ENCODE peak calls at places on chromosomes 16 and 17, in nine cellular contexts. One of them, this sample, is unnamed.

GRCh38 chr16:58028541-58029070 is 3.1 kb downstream of the MMP15 start:
- DNase-seq in H1: no peak
- DNase-seq in gastrocnemius medialis: no peak
- DNase-seq in cardiac muscle cell: no peak
- DNase-seq in sigmoid colon: no peak
- DNase-seq in heart right ventricle: no peak
- DNase-seq in stomach: no peak
- DNase-seq in ovary: no peak
- DNase-seq in effector memory CD4-positive, alpha-beta T cell: no peak
- DNase-seq in this sample: peak; percentile 50

GRCh38 chr17:33200116-33200515 is 93.0 kb downstream of the ASIC2 start:
- DNase-seq in stomach: no peak
- DNase-seq in heart right ventricle: no peak
- DNase-seq in effector memory CD4-positive, alpha-beta T cell: no peak
- DNase-seq in ovary: no peak
- DNase-seq in gastrocnemius medialis: no peak
- DNase-seq in H1: no peak
- DNase-seq in sigmoid colon: no peak
- DNase-seq in cardiac muscle cell: no peak
- DNase-seq in this sample: peak; percentile 82

GRCh38 chr16:57627184-57627871 is 1.1 kb upstream of the ADGRG1 start:
- DNase-seq in ovary: no peak
- DNase-seq in effector memory CD4-positive, alpha-beta T cell: no peak
- DNase-seq in gastrocnemius medialis: no peak
- DNase-seq in heart right ventricle: no peak
- DNase-seq in sigmoid colon: no peak
- DNase-seq in stomach: no peak
- DNase-seq in H1: no peak
- DNase-seq in cardiac muscle cell: peak; percentile 52
- DNase-seq in this sample: no peak

GRCh38 chr17:57215317-57215716 is 41.0 kb upstream of the MSI2 start:
- DNase-seq in cardiac muscle cell: no peak
- DNase-seq in heart right ventricle: no peak
- DNase-seq in H1: no peak
- DNase-seq in sigmoid colon: no peak
- DNase-seq in stomach: peak; percentile 30
- DNase-seq in effector memory CD4-positive, alpha-beta T cell: no peak
- DNase-seq in gastrocnemius medialis: peak; percentile 5
- DNase-seq in ovary: no peak
- DNase-seq in this sample: no peak

GRCh38 chr16:82651921-82652601 is 25.3 kb downstream of the CDH13 start:
- DNase-seq in cardiac muscle cell: no peak
- DNase-seq in stomach: no peak
- DNase-seq in sigmoid colon: peak; percentile 9
- DNase-seq in ovary: no peak
- DNase-seq in effector memory CD4-positive, alpha-beta T cell: peak; percentile 2
- DNase-seq in gastrocnemius medialis: no peak
- DNase-seq in heart right ventricle: no peak
- DNase-seq in H1: no peak
- DNase-seq in this sample: peak; percentile 80

GRCh38 chr17:28469376-28469775 is 4.1 kb upstream of the SLC13A2 start:
- DNase-seq in ovary: no peak
- DNase-seq in sigmoid colon: peak; percentile 37
- DNase-seq in effector memory CD4-positive, alpha-beta T cell: no peak
- DNase-seq in heart right ventricle: no peak
- DNase-seq in cardiac muscle cell: no peak
- DNase-seq in gastrocnemius medialis: no peak
- DNase-seq in stomach: no peak
- DNase-seq in H1: no peak
- DNase-seq in this sample: no peak

GRCh38 chr17:17348872-17349723 is 45.9 kb downstream of the NT5M start:
- DNase-seq in effector memory CD4-positive, alpha-beta T cell: no peak
- DNase-seq in sigmoid colon: peak; percentile 50
- DNase-seq in ovary: no peak
- DNase-seq in stomach: no peak
- DNase-seq in heart right ventricle: no peak
- DNase-seq in gastrocnemius medialis: no peak
- DNase-seq in cardiac muscle cell: no peak
- DNase-seq in H1: no peak
- DNase-seq in this sample: peak; percentile 16

GRCh38 chr17:58314706-58315015 is 13.9 kb downstream of the TSPOAP1 start:
- DNase-seq in ovary: no peak
- DNase-seq in H1: no peak
- DNase-seq in gastrocnemius medialis: no peak
- DNase-seq in effector memory CD4-positive, alpha-beta T cell: no peak
- DNase-seq in sigmoid colon: no peak
- DNase-seq in cardiac muscle cell: no peak
- DNase-seq in stomach: peak; percentile 3
- DNase-seq in heart right ventricle: no peak
- DNase-seq in this sample: no peak

GRCh38 chr16:17037499-17037898 is 433.3 kb downstream of the XYLT1 start:
- DNase-seq in ovary: no peak
- DNase-seq in cardiac muscle cell: no peak
- DNase-seq in sigmoid colon: no peak
- DNase-seq in H1: no peak
- DNase-seq in effector memory CD4-positive, alpha-beta T cell: no peak
- DNase-seq in stomach: no peak
- DNase-seq in heart right ventricle: no peak
- DNase-seq in gastrocnemius medialis: no peak
- DNase-seq in this sample: no peak

GRCh38 chr16:77344306-77344705 is 90.5 kb downstream of the ADAMTS18 start:
- DNase-seq in effector memory CD4-positive, alpha-beta T cell: no peak
- DNase-seq in ovary: no peak
- DNase-seq in cardiac muscle cell: no peak
- DNase-seq in gastrocnemius medialis: no peak
- DNase-seq in stomach: no peak
- DNase-seq in H1: no peak
- DNase-seq in sigmoid colon: no peak
- DNase-seq in heart right ventricle: no peak
- DNase-seq in this sample: no peak

DNA sequence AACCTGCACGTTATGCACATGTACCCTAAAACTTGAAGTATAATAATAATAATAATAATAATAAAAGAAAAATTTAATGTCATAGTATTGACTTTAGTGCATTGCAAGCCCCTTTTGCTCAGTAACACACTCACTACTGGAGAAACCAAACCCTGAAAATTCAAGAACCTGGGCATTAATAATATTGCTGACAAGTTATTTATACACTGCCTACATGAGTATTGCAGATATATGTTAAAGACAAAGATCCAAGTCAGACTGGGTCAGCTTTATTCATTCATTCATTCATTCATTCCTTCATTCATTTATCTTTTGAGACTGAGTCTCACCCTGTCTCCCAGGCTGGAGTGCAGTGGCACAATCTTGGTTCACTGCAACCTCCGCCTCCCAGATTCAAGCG is 1711.2 kb downstream of the TP53TG3F start:
- DNase-seq in heart right ventricle: no peak
- DNase-seq in ovary: no peak
- DNase-seq in H1: no peak
- DNase-seq in cardiac muscle cell: no peak
- DNase-seq in stomach: no peak
- DNase-seq in gastrocnemius medialis: no peak
- DNase-seq in effector memory CD4-positive, alpha-beta T cell: no peak
- DNase-seq in sigmoid colon: no peak
- DNase-seq in this sample: no peak
- H3K9me3 ChIP-seq in heart right ventricle: peaks cover 24% of the 10 kb centered on the region
- H3K9me3 ChIP-seq in ovary: no peaks in the 10 kb centered on the region
- H3K9me3 ChIP-seq in H1: peaks cover 54% of the 10 kb centered on the region
- H3K9me3 ChIP-seq in cardiac muscle cell: no peaks in the 10 kb centered on the region
- H3K9me3 ChIP-seq in stomach: no peaks in the 10 kb centered on the region
- H3K9me3 ChIP-seq in gastrocnemius medialis: no peaks in the 10 kb centered on the region
- H3K9me3 ChIP-seq in effector memory CD4-positive, alpha-beta T cell: peaks cover 5% of the 10 kb centered on the region
- H3K9me3 ChIP-seq in sigmoid colon: peaks cover 2% of the 10 kb centered on the region
- H3K9me3 ChIP-seq in this sample: no peaks in the 10 kb centered on the region

DNA sequence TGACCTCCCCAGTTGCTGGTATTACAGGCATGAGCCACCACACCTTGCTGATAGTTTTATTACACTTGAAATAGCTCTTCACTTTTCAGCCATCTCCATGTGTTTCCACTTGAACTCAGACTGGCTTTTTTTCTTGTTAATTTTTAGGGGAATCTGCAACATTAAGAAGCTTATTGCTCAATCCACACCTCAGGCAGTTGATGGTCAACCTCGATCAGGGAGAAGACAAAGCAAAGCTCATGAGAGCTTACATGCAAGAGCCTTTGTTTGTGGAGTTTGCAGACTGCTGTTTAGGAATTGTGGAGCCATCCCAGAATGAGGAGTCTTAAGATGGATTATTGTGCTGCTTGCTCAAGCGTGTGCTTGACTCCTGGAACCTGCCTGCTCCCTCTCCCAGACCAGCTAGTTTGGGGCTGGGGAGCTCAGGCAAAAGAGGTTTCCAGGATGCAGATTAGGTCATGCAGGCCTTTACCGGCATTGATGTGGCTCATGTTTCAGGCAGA is 8.6 kb downstream of the ZNHIT3 start:
- DNase-seq in ovary: no peak
- DNase-seq in H1: no peak
- DNase-seq in cardiac muscle cell: no peak
- DNase-seq in sigmoid colon: peak; percentile 4
- DNase-seq in effector memory CD4-positive, alpha-beta T cell: no peak
- DNase-seq in gastrocnemius medialis: no peak
- DNase-seq in stomach: no peak
- DNase-seq in heart right ventricle: no peak
- DNase-seq in this sample: no peak
- H3K36me3 ChIP-seq in ovary: no peaks in the 10 kb centered on the region
- H3K36me3 ChIP-seq in H1: peaks cover 49% of the 10 kb centered on the region
- H3K36me3 ChIP-seq in cardiac muscle cell: peaks cover 42% of the 10 kb centered on the region
- H3K36me3 ChIP-seq in sigmoid colon: peaks cover 43% of the 10 kb centered on the region
- H3K36me3 ChIP-seq in effector memory CD4-positive, alpha-beta T cell: peaks cover 65% of the 10 kb centered on the region
- H3K36me3 ChIP-seq in gastrocnemius medialis: peaks cover 75% of the 10 kb centered on the region
- H3K36me3 ChIP-seq in stomach: peaks cover 79% of the 10 kb centered on the region
- H3K36me3 ChIP-seq in heart right ventricle: peaks cover 5% of the 10 kb centered on the region
- H3K36me3 ChIP-seq in this sample: peaks cover 11% of the 10 kb centered on the region

DNA sequence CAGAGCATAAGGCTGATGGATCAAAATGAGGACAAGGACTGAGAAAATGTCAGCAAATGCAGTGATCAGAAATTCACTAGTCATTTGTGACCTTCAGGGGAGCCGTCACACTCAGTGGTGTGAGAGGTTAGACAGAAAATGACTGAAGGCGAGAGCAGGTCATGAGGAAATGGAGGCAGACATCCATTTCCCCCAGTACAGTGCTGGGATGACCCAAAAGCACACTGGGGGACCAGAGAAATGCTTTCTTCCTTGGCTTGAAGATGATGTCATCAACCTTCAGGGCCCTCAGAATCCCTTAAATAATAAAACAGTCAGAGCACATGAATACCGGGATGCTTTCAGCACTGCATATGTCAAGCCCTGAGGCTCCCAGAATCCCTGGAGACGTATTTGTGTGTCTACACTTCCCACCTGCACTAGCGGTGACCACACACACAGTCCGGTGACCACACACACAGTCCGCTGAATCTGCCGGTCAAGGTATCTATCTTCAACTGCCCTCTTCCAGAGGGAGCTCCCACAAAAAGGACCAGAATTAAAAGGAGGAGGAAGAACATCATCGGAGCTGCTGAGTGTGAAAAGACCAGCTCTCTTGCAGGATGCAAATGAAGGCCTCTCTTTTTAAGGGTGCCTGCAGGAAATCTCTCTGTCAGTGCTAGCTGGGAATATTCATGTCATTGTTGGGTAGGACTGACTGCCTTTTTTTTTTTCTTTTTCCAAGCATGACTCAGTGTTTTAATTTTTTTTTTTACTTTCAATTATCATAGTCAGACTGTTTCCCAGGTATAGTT is 8.2 kb downstream of the UBE2O start:
- DNase-seq in cardiac muscle cell: no peak
- DNase-seq in heart right ventricle: no peak
- DNase-seq in effector memory CD4-positive, alpha-beta T cell: no peak
- DNase-seq in stomach: no peak
- DNase-seq in gastrocnemius medialis: no peak
- DNase-seq in sigmoid colon: no peak
- DNase-seq in ovary: no peak
- DNase-seq in H1: no peak
- DNase-seq in this sample: no peak
- H3K4me3 ChIP-seq in cardiac muscle cell: no peak overlapping the region
- H3K4me3 ChIP-seq in heart right ventricle: no peak overlapping the region
- H3K4me3 ChIP-seq in effector memory CD4-positive, alpha-beta T cell: no peak overlapping the region
- H3K4me3 ChIP-seq in stomach: no peak overlapping the region
- H3K4me3 ChIP-seq in gastrocnemius medialis: no peak overlapping the region
- H3K4me3 ChIP-seq in sigmoid colon: no peak overlapping the region
- H3K4me3 ChIP-seq in ovary: no peak overlapping the region
- H3K4me3 ChIP-seq in H1: peak overlapping the region; percentile 31
- H3K4me3 ChIP-seq in this sample: no peak overlapping the region

GRCh38 chr17:2949469-2950044 is 113.8 kb downstream of the OR1D5 start:
- DNase-seq in cardiac muscle cell: no peak
- DNase-seq in ovary: no peak
- DNase-seq in H1: no peak
- DNase-seq in effector memory CD4-positive, alpha-beta T cell: no peak
- DNase-seq in sigmoid colon: no peak
- DNase-seq in gastrocnemius medialis: no peak
- DNase-seq in stomach: peak; percentile 82
- DNase-seq in heart right ventricle: peak; percentile 46
- DNase-seq in this sample: peak; percentile 68

GRCh38 chr17:2950846-2951245 is 112.6 kb downstream of the OR1D5 start:
- DNase-seq in ovary: no peak
- DNase-seq in cardiac muscle cell: no peak
- DNase-seq in sigmoid colon: no peak
- DNase-seq in H1: no peak
- DNase-seq in stomach: no peak
- DNase-seq in effector memory CD4-positive, alpha-beta T cell: no peak
- DNase-seq in gastrocnemius medialis: no peak
- DNase-seq in heart right ventricle: no peak
- DNase-seq in this sample: no peak

GRCh38 chr17:2954898-2955445 is 108.4 kb downstream of the OR1D5 start:
- DNase-seq in effector memory CD4-positive, alpha-beta T cell: no peak
- DNase-seq in stomach: peak; percentile 32
- DNase-seq in gastrocnemius medialis: no peak
- DNase-seq in sigmoid colon: peak; percentile 12
- DNase-seq in H1: no peak
- DNase-seq in heart right ventricle: no peak
- DNase-seq in ovary: no peak
- DNase-seq in cardiac muscle cell: no peak
- DNase-seq in this sample: no peak

GRCh38 chr17:2948721-2949468 is 114.5 kb downstream of the OR1D5 start:
- DNase-seq in H1: no peak
- DNase-seq in heart right ventricle: no peak
- DNase-seq in effector memory CD4-positive, alpha-beta T cell: no peak
- DNase-seq in gastrocnemius medialis: no peak
- DNase-seq in sigmoid colon: no peak
- DNase-seq in cardiac muscle cell: no peak
- DNase-seq in stomach: no peak
- DNase-seq in ovary: no peak
- DNase-seq in this sample: no peak

DNA sequence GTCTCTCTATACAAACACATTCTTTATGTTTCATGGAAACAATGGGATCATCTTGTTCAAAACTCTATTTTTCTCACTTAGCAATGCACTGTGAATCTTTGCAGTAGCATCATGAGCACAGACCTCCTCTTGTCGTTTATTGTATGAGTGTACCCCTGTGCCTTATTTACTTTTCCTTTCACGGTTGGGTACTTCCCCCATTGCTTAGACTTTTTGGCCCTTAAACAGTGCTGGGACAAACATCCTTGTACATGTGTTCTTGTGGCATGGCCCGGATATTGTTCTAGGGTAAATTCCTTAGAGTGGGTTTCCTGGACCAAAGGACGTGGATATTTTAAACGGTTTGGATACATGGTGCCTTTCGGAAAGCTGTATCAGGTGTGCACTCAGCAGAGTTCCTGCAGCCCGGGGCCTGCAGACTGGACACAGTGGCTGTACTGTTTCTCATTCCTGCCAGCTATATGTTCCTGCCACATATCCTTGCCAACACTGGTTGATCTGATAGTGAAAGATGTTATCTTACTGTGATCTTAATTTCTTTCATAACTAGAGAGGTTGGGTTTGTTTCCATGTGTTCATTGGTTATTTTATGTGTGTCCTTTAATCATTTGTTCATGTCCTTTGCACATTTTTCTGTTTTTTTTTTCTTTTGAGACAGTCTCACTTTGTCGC is 111.1 kb downstream of the OR1D5 start:
- DNase-seq in cardiac muscle cell: no peak
- DNase-seq in gastrocnemius medialis: no peak
- DNase-seq in sigmoid colon: peak; percentile 4
- DNase-seq in ovary: no peak
- DNase-seq in heart right ventricle: no peak
- DNase-seq in stomach: peak; percentile 21
- DNase-seq in effector memory CD4-positive, alpha-beta T cell: no peak
- DNase-seq in H1: no peak
- DNase-seq in this sample: no peak
- H3K9me3 ChIP-seq in cardiac muscle cell: no peaks in the 10 kb centered on the region
- H3K9me3 ChIP-seq in gastrocnemius medialis: no peaks in the 10 kb centered on the region
- H3K9me3 ChIP-seq in sigmoid colon: no peaks in the 10 kb centered on the region
- H3K9me3 ChIP-seq in ovary: no peaks in the 10 kb centered on the region
- H3K9me3 ChIP-seq in heart right ventricle: no peaks in the 10 kb centered on the region
- H3K9me3 ChIP-seq in stomach: no peaks in the 10 kb centered on the region
- H3K9me3 ChIP-seq in effector memory CD4-positive, alpha-beta T cell: no peaks in the 10 kb centered on the region
- H3K9me3 ChIP-seq in H1: no peaks in the 10 kb centered on the region
- H3K9me3 ChIP-seq in this sample: no peaks in the 10 kb centered on the region